ENCODE peak calls at places on chromosomes 5 and 9, in seven cellular contexts. J, T, L, M, G, Z and P are unnamed samples.

GRCh38 chr5:57007349-57007748 is 55.4 kb upstream of the MIER3 start:
- DNase-seq in J (no peak), T (no peak), L (no peak), M (no peak), G (no peak), Z (peak), P (no peak)

GRCh38 chr9:127197861-127198430 is 66.6 kb upstream of the GARNL3 start:
- DNase-seq in J (no peak), T (peak), L (no peak), M (no peak), G (no peak), Z (no peak), P (no peak)

GRCh38 chr5:146048994-146049703 is 56.2 kb downstream of the PLAC8L1 start:
- DNase-seq in J (peak), T (peak), L (peak), M (no peak), G (peak), Z (peak), P (peak)

GRCh38 chr5:113495402-113495801 is 7.1 kb upstream of the MCC start:
- DNase-seq in J (no peak), T (peak), L (no peak), M (no peak), G (no peak), Z (peak), P (no peak)

GRCh38 chr9:106528158-106528557 is 334.8 kb upstream of the ZNF462 start:
- DNase-seq in J (no peak), T (no peak), L (no peak), M (no peak), G (no peak), Z (no peak), P (no peak)

GRCh38 chr9:91536211-91536691 is 112.6 kb upstream of the NFIL3 start:
- DNase-seq in J (no peak), T (no peak), L (peak), M (no peak), G (no peak), Z (peak), P (peak)

GRCh38 chr5:126358525-126358924 is 64.7 kb upstream of the GRAMD2B start:
- DNase-seq in J (no peak), T (no peak), L (no peak), M (no peak), G (no peak), Z (peak), P (no peak)

GRCh38 chr9:7388755-7389154 is 410.8 kb downstream of the DMAC1 start:
- DNase-seq in J (no peak), T (no peak), L (no peak), M (no peak), G (no peak), Z (no peak), P (no peak)

GRCh38 chr9:116870566-116870965 is 183.5 kb downstream of the TRIM32 start:
- DNase-seq in J (peak), T (no peak), L (no peak), M (no peak), G (peak), Z (peak), P (no peak)

GRCh38 chr9:125949247-125949646 is 202.1 kb downstream of the PBX3 start:
- DNase-seq in J (no peak), T (no peak), L (no peak), M (no peak), G (no peak), Z (no peak), P (no peak)

GRCh38 chr9:123487944-123488343 is 131.9 kb downstream of the CRB2 start:
- DNase-seq in J (no peak), T (no peak), L (no peak), M (no peak), G (no peak), Z (no peak), P (no peak)

GRCh38 chr5:57303985-57304384 is 130.1 kb downstream of the GPBP1 start:
- DNase-seq in J (no peak), T (no peak), L (no peak), M (no peak), G (no peak), Z (no peak), P (no peak)

GRCh38 chr5:94360382-94360781 is 258.0 kb downstream of the KIAA0825 start:
- DNase-seq in J (no peak), T (no peak), L (no peak), M (no peak), G (no peak), Z (no peak), P (no peak)

GRCh38 chr9:134556531-134557068 is 85.0 kb upstream of the COL5A1 start:
- DNase-seq in J (no peak), T (peak), L (no peak), M (peak), G (no peak), Z (no peak), P (no peak)

GRCh38 chr5:119743927-119744326 is 114.6 kb downstream of the FAM170A start:
- DNase-seq in J (peak), T (peak), L (peak), M (no peak), G (no peak), Z (peak), P (no peak)

GRCh38 chr5:64883912-64884311 is 115.2 kb downstream of the CWC27 start:
- DNase-seq in J (peak), T (no peak), L (no peak), M (no peak), G (no peak), Z (peak), P (no peak)

GRCh38 chr5:39670955-39671354 is 246.2 kb upstream of the DAB2 start:
- DNase-seq in J (no peak), T (no peak), L (no peak), M (no peak), G (no peak), Z (no peak), P (no peak)

GRCh38 chr5:56388229-56389065 is 155.3 kb upstream of the ANKRD55 start:
- DNase-seq in J (no peak), T (no peak), L (no peak), M (no peak), G (no peak), Z (no peak), P (no peak)